ENCODE peak calls at places on chromosomes 16 and 17, in six cellular contexts. One of them, this sample, is unnamed.

GRCh38 chr17:47948706-47949196 is 7.4 kb downstream of the PNPO start:
- DNase-seq in islet precursor cell: no peak
- DNase-seq in activated CD4-positive, CD25-positive, alpha-beta regulatory T cell: no peak
- DNase-seq in GM13976: no peak
- DNase-seq in SK-N-SH: no peak
- DNase-seq in spleen: no peak
- DNase-seq in this sample: no peak

GRCh38 chr17:7589204-7589868 is 558 bp downstream of the SOX15 start:
- DNase-seq in activated CD4-positive, CD25-positive, alpha-beta regulatory T cell: peak
- DNase-seq in spleen: peak
- DNase-seq in SK-N-SH: peak
- DNase-seq in islet precursor cell: peak
- DNase-seq in GM13976: peak
- DNase-seq in this sample: peak

GRCh38 chr16:68884867-68885266 is 41.5 kb downstream of the TANGO6 start:
- DNase-seq in islet precursor cell: no peak
- DNase-seq in GM13976: no peak
- DNase-seq in activated CD4-positive, CD25-positive, alpha-beta regulatory T cell: no peak
- DNase-seq in SK-N-SH: no peak
- DNase-seq in spleen: no peak
- DNase-seq in this sample: no peak

GRCh38 chr16:10519929-10520868 is 60.2 kb downstream of the EMP2 start:
- DNase-seq in activated CD4-positive, CD25-positive, alpha-beta regulatory T cell: no peak
- DNase-seq in spleen: no peak
- DNase-seq in GM13976: no peak
- DNase-seq in islet precursor cell: peak
- DNase-seq in SK-N-SH: no peak
- DNase-seq in this sample: no peak

GRCh38 chr17:72677108-72677507 is 415.4 kb downstream of the SLC39A11 start:
- DNase-seq in spleen: no peak
- DNase-seq in islet precursor cell: peak
- DNase-seq in GM13976: no peak
- DNase-seq in SK-N-SH: no peak
- DNase-seq in activated CD4-positive, CD25-positive, alpha-beta regulatory T cell: no peak
- DNase-seq in this sample: no peak

GRCh38 chr16:24504467-24505345 is 34.7 kb upstream of the RBBP6 start:
- DNase-seq in islet precursor cell: peak
- DNase-seq in spleen: no peak
- DNase-seq in GM13976: peak
- DNase-seq in SK-N-SH: peak
- DNase-seq in activated CD4-positive, CD25-positive, alpha-beta regulatory T cell: peak
- DNase-seq in this sample: peak

GRCh38 chr17:10772425-10773380 is 31.2 kb downstream of the TMEM238L start:
- DNase-seq in activated CD4-positive, CD25-positive, alpha-beta regulatory T cell: peak
- DNase-seq in spleen: no peak
- DNase-seq in SK-N-SH: no peak
- DNase-seq in islet precursor cell: peak
- DNase-seq in GM13976: no peak
- DNase-seq in this sample: no peak

GRCh38 chr16:6891486-6891885 is 441.2 kb upstream of the RBFOX1 start:
- DNase-seq in spleen: no peak
- DNase-seq in GM13976: no peak
- DNase-seq in SK-N-SH: no peak
- DNase-seq in activated CD4-positive, CD25-positive, alpha-beta regulatory T cell: no peak
- DNase-seq in islet precursor cell: no peak
- DNase-seq in this sample: no peak

GRCh38 chr16:68995011-68995504 is 110.4 kb upstream of the HAS3 start:
- DNase-seq in GM13976: no peak
- DNase-seq in SK-N-SH: peak
- DNase-seq in islet precursor cell: peak
- DNase-seq in spleen: no peak
- DNase-seq in activated CD4-positive, CD25-positive, alpha-beta regulatory T cell: no peak
- DNase-seq in this sample: no peak

GRCh38 chr17:20944014-20944905 is 98.6 kb downstream of the USP22 start:
- DNase-seq in activated CD4-positive, CD25-positive, alpha-beta regulatory T cell: no peak
- DNase-seq in spleen: no peak
- DNase-seq in GM13976: peak
- DNase-seq in islet precursor cell: peak
- DNase-seq in SK-N-SH: no peak
- DNase-seq in this sample: no peak

GRCh38 chr17:13513039-13513405 is 88.7 kb downstream of the HS3ST3A1 start:
- DNase-seq in SK-N-SH: peak
- DNase-seq in activated CD4-positive, CD25-positive, alpha-beta regulatory T cell: no peak
- DNase-seq in GM13976: no peak
- DNase-seq in islet precursor cell: peak
- DNase-seq in spleen: no peak
- DNase-seq in this sample: no peak

GRCh38 chr17:9465216-9465921 is 110.3 kb downstream of the STX8 start:
- DNase-seq in spleen: no peak
- DNase-seq in activated CD4-positive, CD25-positive, alpha-beta regulatory T cell: no peak
- DNase-seq in GM13976: no peak
- DNase-seq in islet precursor cell: no peak
- DNase-seq in SK-N-SH: no peak
- DNase-seq in this sample: no peak

GRCh38 chr17:31155208-31155810 is 60.5 kb downstream of the NF1 start:
- DNase-seq in spleen: no peak
- DNase-seq in GM13976: no peak
- DNase-seq in activated CD4-positive, CD25-positive, alpha-beta regulatory T cell: no peak
- DNase-seq in islet precursor cell: no peak
- DNase-seq in SK-N-SH: no peak
- DNase-seq in this sample: no peak

GRCh38 chr17:81976332-81977210 is 858 bp upstream of the ASPSCR1 start:
- DNase-seq in GM13976: no peak
- DNase-seq in spleen: peak
- DNase-seq in activated CD4-positive, CD25-positive, alpha-beta regulatory T cell: no peak
- DNase-seq in SK-N-SH: no peak
- DNase-seq in islet precursor cell: peak
- DNase-seq in this sample: peak

GRCh38 chr17:16007439-16007838 is 7.8 kb downstream of the TTC19 start:
- DNase-seq in SK-N-SH: no peak
- DNase-seq in GM13976: no peak
- DNase-seq in activated CD4-positive, CD25-positive, alpha-beta regulatory T cell: no peak
- DNase-seq in spleen: no peak
- DNase-seq in islet precursor cell: no peak
- DNase-seq in this sample: no peak

GRCh38 chr16:70418274-70418992 is 20.5 kb downstream of the ST3GAL2 start:
- DNase-seq in GM13976: no peak
- DNase-seq in activated CD4-positive, CD25-positive, alpha-beta regulatory T cell: no peak
- DNase-seq in spleen: no peak
- DNase-seq in SK-N-SH: no peak
- DNase-seq in islet precursor cell: no peak
- DNase-seq in this sample: no peak

GRCh38 chr16:31461921-31462804 is 2.9 kb downstream of the ARMC5 start:
- DNase-seq in SK-N-SH: no peak
- DNase-seq in GM13976: no peak
- DNase-seq in activated CD4-positive, CD25-positive, alpha-beta regulatory T cell: no peak
- DNase-seq in islet precursor cell: no peak
- DNase-seq in spleen: peak
- DNase-seq in this sample: no peak

GRCh38 chr16:30958164-30959083 is 870 bp downstream of the SETD1A start:
- DNase-seq in GM13976: peak
- DNase-seq in spleen: peak
- DNase-seq in islet precursor cell: peak
- DNase-seq in SK-N-SH: peak
- DNase-seq in activated CD4-positive, CD25-positive, alpha-beta regulatory T cell: no peak
- DNase-seq in this sample: no peak

GRCh38 chr17:9115446-9116265 is 94.3 kb downstream of the NTN1 start:
- DNase-seq in GM13976: peak
- DNase-seq in activated CD4-positive, CD25-positive, alpha-beta regulatory T cell: no peak
- DNase-seq in spleen: no peak
- DNase-seq in islet precursor cell: peak
- DNase-seq in SK-N-SH: peak
- DNase-seq in this sample: no peak

GRCh38 chr17:82848022-82848592 is 8.3 kb upstream of the ZNF750 start:
- DNase-seq in islet precursor cell: peak
- DNase-seq in spleen: peak
- DNase-seq in GM13976: no peak
- DNase-seq in SK-N-SH: no peak
- DNase-seq in activated CD4-positive, CD25-positive, alpha-beta regulatory T cell: no peak
- DNase-seq in this sample: peak

GRCh38 chr16:88405325-88406060 is 22.7 kb downstream of the ZNF469 start:
- DNase-seq in SK-N-SH: peak
- DNase-seq in islet precursor cell: no peak
- DNase-seq in GM13976: no peak
- DNase-seq in spleen: no peak
- DNase-seq in activated CD4-positive, CD25-positive, alpha-beta regulatory T cell: no peak
- DNase-seq in this sample: no peak

GRCh38 chr16:21663889-21664647 is at the start of gene OTOA:
- DNase-seq in spleen: peak
- DNase-seq in SK-N-SH: peak
- DNase-seq in islet precursor cell: peak
- DNase-seq in activated CD4-positive, CD25-positive, alpha-beta regulatory T cell: no peak
- DNase-seq in GM13976: peak
- DNase-seq in this sample: no peak

GRCh38 chr17:3903881-3904286 is 11.0 kb upstream of the CAMKK1 start:
- DNase-seq in activated CD4-positive, CD25-positive, alpha-beta regulatory T cell: no peak
- DNase-seq in islet precursor cell: no peak
- DNase-seq in spleen: no peak
- DNase-seq in SK-N-SH: no peak
- DNase-seq in GM13976: no peak
- DNase-seq in this sample: no peak

GRCh38 chr16:1980026-1980769 is 1.1 kb downstream of the NOXO1 start:
- DNase-seq in spleen: no peak
- DNase-seq in GM13976: no peak
- DNase-seq in SK-N-SH: no peak
- DNase-seq in islet precursor cell: no peak
- DNase-seq in activated CD4-positive, CD25-positive, alpha-beta regulatory T cell: no peak
- DNase-seq in this sample: no peak

GRCh38 chr16:1461146-1461545 is 13.7 kb downstream of the CLCN7 start:
- DNase-seq in islet precursor cell: peak
- DNase-seq in GM13976: no peak
- DNase-seq in activated CD4-positive, CD25-positive, alpha-beta regulatory T cell: no peak
- DNase-seq in SK-N-SH: no peak
- DNase-seq in spleen: no peak
- DNase-seq in this sample: no peak